ENCODE peak calls at places on chromosome 19, in four cellular contexts. One of them, this sample, is unnamed.

GRCh38 chr19:44812142-44812718 is 3.3 kb downstream of the BCAM start:
- DNase-seq in GM12865: no peak
- DNase-seq in epithelial cell of esophagus: no peak
- DNase-seq in fibroblast of mammary gland: no peak
- DNase-seq in this sample: no peak

GRCh38 chr19:32570081-32570785 is 10.8 kb upstream of the PDCD5 start:
- DNase-seq in GM12865: peak
- DNase-seq in epithelial cell of esophagus: peak
- DNase-seq in fibroblast of mammary gland: peak
- DNase-seq in this sample: peak

GRCh38 chr19:6246174-6247006 is 33.4 kb downstream of the MLLT1 start:
- DNase-seq in GM12865: peak
- DNase-seq in epithelial cell of esophagus: no peak
- DNase-seq in fibroblast of mammary gland: no peak
- DNase-seq in this sample: no peak

GRCh38 chr19:4380254-4380727 is 20.1 kb downstream of the SH3GL1 start:
- DNase-seq in GM12865: peak
- DNase-seq in epithelial cell of esophagus: peak
- DNase-seq in fibroblast of mammary gland: no peak
- DNase-seq in this sample: peak

GRCh38 chr19:55549500-55550320 is 4.4 kb upstream of the SBK3 start:
- DNase-seq in GM12865: no peak
- DNase-seq in epithelial cell of esophagus: peak
- DNase-seq in fibroblast of mammary gland: peak
- DNase-seq in this sample: no peak

GRCh38 chr19:14559916-14560775 is 11.7 kb downstream of the NDUFB7 start:
- DNase-seq in GM12865: no peak
- DNase-seq in epithelial cell of esophagus: no peak
- DNase-seq in fibroblast of mammary gland: no peak
- DNase-seq in this sample: no peak

GRCh38 chr19:18776736-18777135 is 14.4 kb downstream of the COMP start:
- DNase-seq in GM12865: no peak
- DNase-seq in epithelial cell of esophagus: peak
- DNase-seq in fibroblast of mammary gland: peak
- DNase-seq in this sample: peak

GRCh38 chr19:53047379-53047778 is 2.8 kb downstream of the ERVV-2 start:
- DNase-seq in GM12865: no peak
- DNase-seq in epithelial cell of esophagus: no peak
- DNase-seq in fibroblast of mammary gland: no peak
- DNase-seq in this sample: no peak

GRCh38 chr19:45584332-45585157 is at the start of gene OPA3:
- DNase-seq in GM12865: peak
- DNase-seq in epithelial cell of esophagus: peak
- DNase-seq in fibroblast of mammary gland: peak
- DNase-seq in this sample: peak

GRCh38 chr19:45424191-45425058 is 708 bp upstream of the ERCC1 start:
- DNase-seq in GM12865: peak
- DNase-seq in epithelial cell of esophagus: peak
- DNase-seq in fibroblast of mammary gland: peak
- DNase-seq in this sample: peak

GRCh38 chr19:40398417-40399056 is 8.6 kb upstream of the HIPK4 start:
- DNase-seq in GM12865: peak
- DNase-seq in epithelial cell of esophagus: peak
- DNase-seq in fibroblast of mammary gland: no peak
- DNase-seq in this sample: peak

GRCh38 chr19:4694211-4694987 is 24.3 kb upstream of the MYDGF start:
- DNase-seq in GM12865: no peak
- DNase-seq in epithelial cell of esophagus: peak
- DNase-seq in fibroblast of mammary gland: peak
- DNase-seq in this sample: no peak

GRCh38 chr19:21586341-21587116 is 81.1 kb downstream of the ZNF429 start:
- DNase-seq in GM12865: no peak
- DNase-seq in epithelial cell of esophagus: no peak
- DNase-seq in fibroblast of mammary gland: no peak
- DNase-seq in this sample: peak

GRCh38 chr19:36207605-36208252 is 6.7 kb downstream of the ZNF565 start:
- DNase-seq in GM12865: peak
- DNase-seq in epithelial cell of esophagus: no peak
- DNase-seq in fibroblast of mammary gland: no peak
- DNase-seq in this sample: no peak

GRCh38 chr19:3475449-3475848 is 4.9 kb downstream of the SMIM24 start:
- DNase-seq in GM12865: no peak
- DNase-seq in epithelial cell of esophagus: no peak
- DNase-seq in fibroblast of mammary gland: no peak
- DNase-seq in this sample: no peak

GRCh38 chr19:50646074-50646807 is 3.0 kb upstream of the C19orf81 start:
- DNase-seq in GM12865: no peak
- DNase-seq in epithelial cell of esophagus: no peak
- DNase-seq in fibroblast of mammary gland: peak
- DNase-seq in this sample: no peak

GRCh38 chr19:1258161-1258492 is 9.7 kb downstream of the MIDN start:
- DNase-seq in GM12865: no peak
- DNase-seq in epithelial cell of esophagus: no peak
- DNase-seq in fibroblast of mammary gland: no peak
- DNase-seq in this sample: no peak

GRCh38 chr19:343451-343931 is 1.1 kb downstream of the MIER2 start:
- DNase-seq in GM12865: no peak
- DNase-seq in epithelial cell of esophagus: peak
- DNase-seq in fibroblast of mammary gland: no peak
- DNase-seq in this sample: no peak

GRCh38 chr19:47330466-47330869 is 1.5 kb upstream of the C5AR2 start:
- DNase-seq in GM12865: no peak
- DNase-seq in epithelial cell of esophagus: peak
- DNase-seq in fibroblast of mammary gland: no peak
- DNase-seq in this sample: no peak

GRCh38 chr19:16496613-16496983 is 404 bp downstream of the C19orf44 start:
- DNase-seq in GM12865: no peak
- DNase-seq in epithelial cell of esophagus: peak
- DNase-seq in fibroblast of mammary gland: peak
- DNase-seq in this sample: no peak

GRCh38 chr19:54506079-54506478 is 3.4 kb downstream of the LAIR2 start:
- DNase-seq in GM12865: no peak
- DNase-seq in epithelial cell of esophagus: no peak
- DNase-seq in fibroblast of mammary gland: no peak
- DNase-seq in this sample: no peak

GRCh38 chr19:15296841-15297415 is 35.4 kb downstream of the BRD4 start:
- DNase-seq in GM12865: no peak
- DNase-seq in epithelial cell of esophagus: no peak
- DNase-seq in fibroblast of mammary gland: no peak
- DNase-seq in this sample: no peak

GRCh38 chr19:590396-590745 is 690 bp downstream of the HCN2 start:
- DNase-seq in GM12865: no peak
- DNase-seq in epithelial cell of esophagus: peak
- DNase-seq in fibroblast of mammary gland: peak
- DNase-seq in this sample: peak

GRCh38 chr19:4322942-4323665 is 15.5 kb downstream of the STAP2 start:
- DNase-seq in GM12865: no peak
- DNase-seq in epithelial cell of esophagus: no peak
- DNase-seq in fibroblast of mammary gland: no peak
- DNase-seq in this sample: no peak

GRCh38 chr19:55075366-55075998 is at the start of gene EPS8L1:
- DNase-seq in GM12865: no peak
- DNase-seq in epithelial cell of esophagus: peak
- DNase-seq in fibroblast of mammary gland: no peak
- DNase-seq in this sample: no peak

GRCh38 chr19:55094456-55095259 is 19.0 kb downstream of the EPS8L1 start:
- DNase-seq in GM12865: no peak
- DNase-seq in epithelial cell of esophagus: no peak
- DNase-seq in fibroblast of mammary gland: no peak
- DNase-seq in this sample: no peak

GRCh38 chr19:2808129-2808941 is 11.3 kb upstream of the ZNF554 start:
- DNase-seq in GM12865: no peak
- DNase-seq in epithelial cell of esophagus: no peak
- DNase-seq in fibroblast of mammary gland: no peak
- DNase-seq in this sample: no peak

GRCh38 chr19:45448887-45449299 is 18.9 kb upstream of the FOSB start:
- DNase-seq in GM12865: no peak
- DNase-seq in epithelial cell of esophagus: peak
- DNase-seq in fibroblast of mammary gland: no peak
- DNase-seq in this sample: no peak

GRCh38 chr19:1690570-1691307 is 38.3 kb upstream of the TCF3 start:
- DNase-seq in GM12865: peak
- DNase-seq in epithelial cell of esophagus: peak
- DNase-seq in fibroblast of mammary gland: peak
- DNase-seq in this sample: peak

GRCh38 chr19:32453736-32454135 is 48.2 kb downstream of the DPY19L3 start:
- DNase-seq in GM12865: no peak
- DNase-seq in epithelial cell of esophagus: no peak
- DNase-seq in fibroblast of mammary gland: peak
- DNase-seq in this sample: no peak

GRCh38 chr19:14363203-14364097 is 17.8 kb upstream of the ADGRE5 start:
- DNase-seq in GM12865: peak
- DNase-seq in epithelial cell of esophagus: peak
- DNase-seq in fibroblast of mammary gland: peak
- DNase-seq in this sample: peak

GRCh38 chr19:6773323-6773931 is 919 bp downstream of the VAV1 start:
- DNase-seq in GM12865: peak
- DNase-seq in epithelial cell of esophagus: no peak
- DNase-seq in fibroblast of mammary gland: no peak
- DNase-seq in this sample: peak

GRCh38 chr19:54572696-54573311 is 786 bp upstream of the LILRA2 start:
- DNase-seq in GM12865: no peak
- DNase-seq in epithelial cell of esophagus: no peak
- DNase-seq in fibroblast of mammary gland: no peak
- DNase-seq in this sample: no peak

GRCh38 chr19:16208064-16208759 is 10.5 kb downstream of the AP1M1 start:
- DNase-seq in GM12865: no peak
- DNase-seq in epithelial cell of esophagus: no peak
- DNase-seq in fibroblast of mammary gland: no peak
- DNase-seq in this sample: peak

GRCh38 chr19:16368385-16369305 is 44.0 kb downstream of the KLF2 start:
- DNase-seq in GM12865: no peak
- DNase-seq in epithelial cell of esophagus: no peak
- DNase-seq in fibroblast of mammary gland: no peak
- DNase-seq in this sample: peak

GRCh38 chr19:9323557-9323918 is 441 bp upstream of the ZNF559 start:
- DNase-seq in GM12865: peak
- DNase-seq in epithelial cell of esophagus: peak
- DNase-seq in fibroblast of mammary gland: peak
- DNase-seq in this sample: peak

DNA sequence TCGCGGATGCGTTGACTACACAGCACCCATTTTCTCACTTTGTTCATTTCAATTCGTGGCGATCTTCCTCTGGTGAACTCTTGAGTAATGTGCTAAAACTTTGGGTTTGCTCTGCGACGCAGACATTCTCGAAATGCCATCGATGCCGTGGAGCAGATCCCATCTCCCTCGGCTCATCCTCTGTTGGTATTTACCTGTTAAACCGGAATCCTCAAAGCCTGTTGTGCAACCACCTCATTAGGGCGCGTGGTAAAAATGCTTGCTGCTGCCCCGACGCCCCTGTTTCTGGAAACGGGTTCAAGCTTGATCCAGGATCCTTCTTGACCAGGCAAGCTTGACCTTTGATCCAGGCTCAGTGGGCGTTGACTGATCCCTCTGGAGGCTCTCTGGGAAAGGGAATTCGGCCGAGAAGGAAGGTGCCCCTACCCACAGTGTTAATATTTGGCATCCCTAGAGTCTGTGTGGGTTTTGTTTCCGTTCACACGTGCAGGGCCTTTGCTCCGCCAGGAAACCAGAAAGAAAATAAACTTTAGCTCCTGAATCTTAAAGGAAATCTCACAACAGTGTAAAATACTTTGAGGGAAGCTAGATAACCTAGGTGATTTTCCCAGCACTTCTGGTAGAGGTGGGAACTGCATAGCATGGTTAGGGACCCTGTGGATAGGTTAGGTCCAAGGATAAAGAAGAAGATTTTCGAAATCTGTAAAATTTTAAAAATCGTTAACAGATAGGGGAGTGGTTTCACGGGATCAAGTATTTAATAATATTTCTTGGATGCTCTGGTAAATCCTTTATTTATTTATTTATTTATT is 1.0 kb downstream of the LSM14A start:
- DNase-seq in GM12865: peak
- DNase-seq in epithelial cell of esophagus: peak
- DNase-seq in fibroblast of mammary gland: peak
- DNase-seq in this sample: peak
- TF ChIP-seq CTCF in GM12865: no peak
- TF ChIP-seq CTCF in epithelial cell of esophagus: peak
- TF ChIP-seq CTCF in fibroblast of mammary gland: no peak
- TF ChIP-seq CTCF in this sample: peak

GRCh38 chr19:48713041-48713863 is 6.3 kb downstream of the MAMSTR start:
- DNase-seq in GM12865: peak
- DNase-seq in epithelial cell of esophagus: peak
- DNase-seq in fibroblast of mammary gland: no peak
- DNase-seq in this sample: no peak
- TF ChIP-seq CTCF in GM12865: no peak
- TF ChIP-seq CTCF in epithelial cell of esophagus: peak
- TF ChIP-seq CTCF in fibroblast of mammary gland: peak
- TF ChIP-seq CTCF in this sample: no peak

GRCh38 chr19:12890787-12891552 is at the start of gene GCDH:
- DNase-seq in GM12865: peak
- DNase-seq in epithelial cell of esophagus: peak
- DNase-seq in fibroblast of mammary gland: peak
- DNase-seq in this sample: peak
- TF ChIP-seq CTCF in GM12865: no peak
- TF ChIP-seq CTCF in epithelial cell of esophagus: no peak
- TF ChIP-seq CTCF in fibroblast of mammary gland: no peak
- TF ChIP-seq CTCF in this sample: no peak

GRCh38 chr19:29665215-29665825 is at the start of gene PLEKHF1:
- DNase-seq in GM12865: peak
- DNase-seq in epithelial cell of esophagus: peak
- DNase-seq in fibroblast of mammary gland: peak
- DNase-seq in this sample: peak

GRCh38 chr19:29663861-29664752 is 1.2 kb upstream of the PLEKHF1 start:
- DNase-seq in GM12865: no peak
- DNase-seq in epithelial cell of esophagus: peak
- DNase-seq in fibroblast of mammary gland: no peak
- DNase-seq in this sample: no peak

GRCh38 chr19:29662604-29663404 is 2.5 kb upstream of the PLEKHF1 start:
- DNase-seq in GM12865: no peak
- DNase-seq in epithelial cell of esophagus: peak
- DNase-seq in fibroblast of mammary gland: peak
- DNase-seq in this sample: peak

GRCh38 chr19:29665826-29666633 is 769 bp downstream of the PLEKHF1 start:
- DNase-seq in GM12865: peak
- DNase-seq in epithelial cell of esophagus: peak
- DNase-seq in fibroblast of mammary gland: peak
- DNase-seq in this sample: peak

GRCh38 chr19:29664753-29665214 is 477 bp upstream of the PLEKHF1 start:
- DNase-seq in GM12865: no peak
- DNase-seq in epithelial cell of esophagus: no peak
- DNase-seq in fibroblast of mammary gland: no peak
- DNase-seq in this sample: no peak
- TF ChIP-seq CTCF in GM12865: peak
- TF ChIP-seq CTCF in epithelial cell of esophagus: no peak
- TF ChIP-seq CTCF in fibroblast of mammary gland: no peak
- TF ChIP-seq CTCF in this sample: peak